ENCODE peak calls at places on chromosomes 12 and 14, in eight cellular contexts. R is lung, D is Caco-2, A is uterus, G is mesenchymal stem cell, E is heart right ventricle, T is aorta, V is suprapubic skin. J is an unnamed sample.

GRCh38 chr14:69818760-69819191 is 21.7 kb upstream of the SLC10A1 start:
- DNase-seq in V (no peak), E (peak; percentile 48), G (peak; percentile 69), T (no peak), A (peak; percentile 29), R (peak; percentile 52), D (peak; percentile 70), J (peak; percentile 19)

GRCh38 chr12:92890601-92891106 is 38.4 kb downstream of the EEA1 start:
- DNase-seq in T (no peak), A (no peak), V (no peak), R (no peak), G (no peak), E (no peak), D (no peak), J (no peak)

GRCh38 chr14:103308717-103309616 is 25.1 kb upstream of the EIF5 start:
- DNase-seq in V (peak; percentile 48), G (no peak), T (no peak), D (no peak), A (no peak), E (no peak), R (no peak), J (no peak)

GRCh38 chr12:56129210-56129691 is 1.2 kb downstream of the ESYT1 start:
- DNase-seq in T (peak; percentile 82), E (peak; percentile 70), R (peak; percentile 64), G (peak; percentile 50), V (peak; percentile 80), A (peak; percentile 76), D (peak; percentile 53), J (peak; percentile 52)

GRCh38 chr12:67811437-67812361 is 163.2 kb downstream of the DYRK2 start:
- DNase-seq in G (peak; percentile 53), A (no peak), E (no peak), V (no peak), R (no peak), T (no peak), D (no peak), J (no peak)

GRCh38 chr14:55249423-55249822 is 21.8 kb upstream of the FBXO34 start:
- DNase-seq in A (no peak), V (no peak), G (peak; percentile 5), E (no peak), R (no peak), D (no peak), T (no peak), J (no peak)

GRCh38 chr12:38166225-38166624 is 150.3 kb upstream of the ALG10B start:
- DNase-seq in E (no peak), T (no peak), A (no peak), G (no peak), D (no peak), V (no peak), R (no peak), J (no peak)

GRCh38 chr12:11824736-11825135 is 175.3 kb downstream of the ETV6 start:
- DNase-seq in D (no peak), T (no peak), V (no peak), A (no peak), G (no peak), E (no peak), R (no peak), J (no peak)

GRCh38 chr14:63563370-63564026 is 20.3 kb upstream of the PPP2R5E start:
- DNase-seq in E (no peak), T (no peak), R (no peak), D (no peak), V (no peak), G (peak; percentile 84), A (no peak), J (no peak)

GRCh38 chr14:105181542-105182295 is 607 bp upstream of the NUDT14 start:
- DNase-seq in E (no peak), T (no peak), V (no peak), R (no peak), D (no peak), A (no peak), G (no peak), J (no peak)
- H3K4me3 ChIP-seq in E (no peak overlapping the region), T (no peak overlapping the region), V (peak overlapping the region; percentile 54), R (no peak overlapping the region), D (peak overlapping the region; percentile 49), A (no peak overlapping the region), G (no peak overlapping the region), J (no peak overlapping the region)

GRCh38 chr12:127176804-127177203 is 1090.2 kb upstream of the TMEM132C start:
- DNase-seq in G (no peak), R (no peak), T (no peak), D (no peak), A (no peak), E (no peak), V (no peak), J (no peak)
- H3K27me3 ChIP-seq in G (no peaks in the 10 kb centered on the region), R (no peaks in the 10 kb centered on the region), T (peaks cover 2% of the 10 kb centered on the region), D (no peaks in the 10 kb centered on the region), A (no peaks in the 10 kb centered on the region), E (no peaks in the 10 kb centered on the region), V (no peaks in the 10 kb centered on the region), J (no peaks in the 10 kb centered on the region)

GRCh38 chr14:66511849-66512248 is 3.9 kb downstream of the GPHN start:
- DNase-seq in V (no peak), G (no peak), R (no peak), A (no peak), T (no peak), D (no peak), E (no peak), J (no peak)
- H3K4me3 ChIP-seq in V (no peak overlapping the region), G (no peak overlapping the region), R (no peak overlapping the region), A (no peak overlapping the region), T (no peak overlapping the region), D (no peak overlapping the region), E (no peak overlapping the region), J (no peak overlapping the region)

GRCh38 chr12:114444422-114445279 is 38.7 kb upstream of the TBX5 start:
- DNase-seq in V (no peak), G (peak; percentile 4), A (no peak), D (no peak), R (no peak), E (no peak), T (no peak), J (no peak)
- H3K27me3 ChIP-seq in V (peaks cover 99% of the 10 kb centered on the region), G (peaks cover 92% of the 10 kb centered on the region), A (peaks cover 71% of the 10 kb centered on the region), D (peaks cover 1% of the 10 kb centered on the region), R (peaks cover 26% of the 10 kb centered on the region), E (peaks cover 68% of the 10 kb centered on the region), T (no peaks in the 10 kb centered on the region), J (peaks cover 8% of the 10 kb centered on the region)